ENCODE peak calls at places on chromosomes 6 and 20, in ten cellular contexts. One of them, this sample, is unnamed.

GRCh38 chr6:3206339-3207015 is 21.0 kb downstream of the TUBB2B start:
- DNase-seq in ovary: no peak
- DNase-seq in nucleus accumbens: no peak
- DNase-seq in activated CD8-positive, alpha-beta memory T cell treated with anti-CD3 and anti-CD28 coated beads for 24 hours: no peak
- DNase-seq in A172: no peak
- DNase-seq in AG08395: no peak
- DNase-seq in upper lobe of right lung: no peak
- DNase-seq in stimulated activated CD4-positive, alpha-beta T cell treated with anti-CD3 and anti-CD28 coated beads, Interleukin-2, amount 100 ng/mL, for 48 hours: no peak
- DNase-seq in caudate nucleus: no peak
- DNase-seq in HS-5: no peak
- DNase-seq in this sample: no peak

GRCh38 chr6:7758456-7758855 is 32.6 kb downstream of the BMP6 start:
- DNase-seq in A172: peak; percentile 89
- DNase-seq in nucleus accumbens: no peak
- DNase-seq in AG08395: peak; percentile 91
- DNase-seq in HS-5: peak; percentile 78
- DNase-seq in stimulated activated CD4-positive, alpha-beta T cell treated with anti-CD3 and anti-CD28 coated beads, Interleukin-2, amount 100 ng/mL, for 48 hours: no peak
- DNase-seq in ovary: no peak
- DNase-seq in upper lobe of right lung: no peak
- DNase-seq in activated CD8-positive, alpha-beta memory T cell treated with anti-CD3 and anti-CD28 coated beads for 24 hours: no peak
- DNase-seq in caudate nucleus: no peak
- DNase-seq in this sample: no peak

GRCh38 chr6:39407446-39407993 is 85.0 kb upstream of the KCNK16 start:
- DNase-seq in caudate nucleus: no peak
- DNase-seq in A172: no peak
- DNase-seq in nucleus accumbens: no peak
- DNase-seq in upper lobe of right lung: no peak
- DNase-seq in stimulated activated CD4-positive, alpha-beta T cell treated with anti-CD3 and anti-CD28 coated beads, Interleukin-2, amount 100 ng/mL, for 48 hours: no peak
- DNase-seq in ovary: no peak
- DNase-seq in activated CD8-positive, alpha-beta memory T cell treated with anti-CD3 and anti-CD28 coated beads for 24 hours: no peak
- DNase-seq in AG08395: no peak
- DNase-seq in HS-5: no peak
- DNase-seq in this sample: no peak

GRCh38 chr20:45782890-45783289 is 8.8 kb downstream of the WFDC3 start:
- DNase-seq in A172: peak; percentile 54
- DNase-seq in nucleus accumbens: no peak
- DNase-seq in caudate nucleus: no peak
- DNase-seq in stimulated activated CD4-positive, alpha-beta T cell treated with anti-CD3 and anti-CD28 coated beads, Interleukin-2, amount 100 ng/mL, for 48 hours: no peak
- DNase-seq in activated CD8-positive, alpha-beta memory T cell treated with anti-CD3 and anti-CD28 coated beads for 24 hours: no peak
- DNase-seq in AG08395: no peak
- DNase-seq in upper lobe of right lung: no peak
- DNase-seq in HS-5: no peak
- DNase-seq in ovary: no peak
- DNase-seq in this sample: no peak

GRCh38 chr20:48761023-48761785 is 66.6 kb downstream of the PREX1 start:
- DNase-seq in nucleus accumbens: no peak
- DNase-seq in HS-5: no peak
- DNase-seq in AG08395: no peak
- DNase-seq in upper lobe of right lung: no peak
- DNase-seq in stimulated activated CD4-positive, alpha-beta T cell treated with anti-CD3 and anti-CD28 coated beads, Interleukin-2, amount 100 ng/mL, for 48 hours: no peak
- DNase-seq in A172: no peak
- DNase-seq in caudate nucleus: no peak
- DNase-seq in activated CD8-positive, alpha-beta memory T cell treated with anti-CD3 and anti-CD28 coated beads for 24 hours: peak; percentile 77
- DNase-seq in ovary: no peak
- DNase-seq in this sample: no peak

GRCh38 chr20:5918856-5919633 is 31.3 kb downstream of the TRMT6 start:
- DNase-seq in ovary: no peak
- DNase-seq in caudate nucleus: no peak
- DNase-seq in upper lobe of right lung: no peak
- DNase-seq in HS-5: peak; percentile 45
- DNase-seq in nucleus accumbens: no peak
- DNase-seq in stimulated activated CD4-positive, alpha-beta T cell treated with anti-CD3 and anti-CD28 coated beads, Interleukin-2, amount 100 ng/mL, for 48 hours: no peak
- DNase-seq in A172: peak; percentile 91
- DNase-seq in activated CD8-positive, alpha-beta memory T cell treated with anti-CD3 and anti-CD28 coated beads for 24 hours: no peak
- DNase-seq in AG08395: peak; percentile 40
- DNase-seq in this sample: no peak

GRCh38 chr6:33914519-33915120 is 110.8 kb upstream of the MLN start:
- DNase-seq in AG08395: no peak
- DNase-seq in nucleus accumbens: no peak
- DNase-seq in activated CD8-positive, alpha-beta memory T cell treated with anti-CD3 and anti-CD28 coated beads for 24 hours: peak; percentile 73
- DNase-seq in ovary: no peak
- DNase-seq in caudate nucleus: no peak
- DNase-seq in HS-5: no peak
- DNase-seq in A172: no peak
- DNase-seq in stimulated activated CD4-positive, alpha-beta T cell treated with anti-CD3 and anti-CD28 coated beads, Interleukin-2, amount 100 ng/mL, for 48 hours: peak; percentile 21
- DNase-seq in upper lobe of right lung: no peak
- DNase-seq in this sample: no peak

GRCh38 chr6:133707456-133707855 is 181.5 kb upstream of the TCF21 start:
- DNase-seq in HS-5: peak; percentile 81
- DNase-seq in ovary: no peak
- DNase-seq in upper lobe of right lung: no peak
- DNase-seq in AG08395: peak; percentile 73
- DNase-seq in caudate nucleus: no peak
- DNase-seq in stimulated activated CD4-positive, alpha-beta T cell treated with anti-CD3 and anti-CD28 coated beads, Interleukin-2, amount 100 ng/mL, for 48 hours: no peak
- DNase-seq in activated CD8-positive, alpha-beta memory T cell treated with anti-CD3 and anti-CD28 coated beads for 24 hours: no peak
- DNase-seq in A172: peak; percentile 45
- DNase-seq in nucleus accumbens: no peak
- DNase-seq in this sample: no peak

GRCh38 chr6:16511048-16511660 is 250.1 kb downstream of the ATXN1 start:
- DNase-seq in AG08395: peak; percentile 50
- DNase-seq in stimulated activated CD4-positive, alpha-beta T cell treated with anti-CD3 and anti-CD28 coated beads, Interleukin-2, amount 100 ng/mL, for 48 hours: no peak
- DNase-seq in activated CD8-positive, alpha-beta memory T cell treated with anti-CD3 and anti-CD28 coated beads for 24 hours: no peak
- DNase-seq in HS-5: peak; percentile 6
- DNase-seq in A172: peak; percentile 43
- DNase-seq in nucleus accumbens: no peak
- DNase-seq in caudate nucleus: no peak
- DNase-seq in upper lobe of right lung: no peak
- DNase-seq in ovary: no peak
- DNase-seq in this sample: peak; percentile 49

GRCh38 chr6:80466981-80467380 is 360.5 kb downstream of the BCKDHB start:
- DNase-seq in nucleus accumbens: no peak
- DNase-seq in A172: no peak
- DNase-seq in stimulated activated CD4-positive, alpha-beta T cell treated with anti-CD3 and anti-CD28 coated beads, Interleukin-2, amount 100 ng/mL, for 48 hours: no peak
- DNase-seq in AG08395: no peak
- DNase-seq in ovary: no peak
- DNase-seq in upper lobe of right lung: no peak
- DNase-seq in activated CD8-positive, alpha-beta memory T cell treated with anti-CD3 and anti-CD28 coated beads for 24 hours: no peak
- DNase-seq in HS-5: no peak
- DNase-seq in caudate nucleus: no peak
- DNase-seq in this sample: no peak

GRCh38 chr6:422423-423061 is 31.0 kb downstream of the IRF4 start:
- DNase-seq in activated CD8-positive, alpha-beta memory T cell treated with anti-CD3 and anti-CD28 coated beads for 24 hours: peak; percentile 68
- DNase-seq in A172: peak; percentile 90
- DNase-seq in upper lobe of right lung: no peak
- DNase-seq in stimulated activated CD4-positive, alpha-beta T cell treated with anti-CD3 and anti-CD28 coated beads, Interleukin-2, amount 100 ng/mL, for 48 hours: no peak
- DNase-seq in nucleus accumbens: no peak
- DNase-seq in HS-5: peak; percentile 90
- DNase-seq in caudate nucleus: no peak
- DNase-seq in ovary: no peak
- DNase-seq in AG08395: peak; percentile 94
- DNase-seq in this sample: peak; percentile 59

GRCh38 chr6:90194371-90194841 is 102.2 kb downstream of the BACH2 start:
- DNase-seq in stimulated activated CD4-positive, alpha-beta T cell treated with anti-CD3 and anti-CD28 coated beads, Interleukin-2, amount 100 ng/mL, for 48 hours: no peak
- DNase-seq in A172: peak; percentile 33
- DNase-seq in activated CD8-positive, alpha-beta memory T cell treated with anti-CD3 and anti-CD28 coated beads for 24 hours: no peak
- DNase-seq in nucleus accumbens: no peak
- DNase-seq in HS-5: peak; percentile 71
- DNase-seq in ovary: no peak
- DNase-seq in upper lobe of right lung: no peak
- DNase-seq in caudate nucleus: no peak
- DNase-seq in AG08395: peak; percentile 61
- DNase-seq in this sample: no peak

GRCh38 chr6:158849899-158850806 is 31.0 kb upstream of the EZR start:
- DNase-seq in nucleus accumbens: no peak
- DNase-seq in activated CD8-positive, alpha-beta memory T cell treated with anti-CD3 and anti-CD28 coated beads for 24 hours: peak; percentile 75
- DNase-seq in stimulated activated CD4-positive, alpha-beta T cell treated with anti-CD3 and anti-CD28 coated beads, Interleukin-2, amount 100 ng/mL, for 48 hours: peak; percentile 38
- DNase-seq in caudate nucleus: no peak
- DNase-seq in A172: peak; percentile 96
- DNase-seq in upper lobe of right lung: no peak
- DNase-seq in ovary: no peak
- DNase-seq in HS-5: peak; percentile 96
- DNase-seq in AG08395: peak; percentile 89
- DNase-seq in this sample: peak; percentile 69

GRCh38 chr6:152897807-152898399 is 84.9 kb downstream of the FBXO5 start:
- DNase-seq in upper lobe of right lung: peak; percentile 76
- DNase-seq in activated CD8-positive, alpha-beta memory T cell treated with anti-CD3 and anti-CD28 coated beads for 24 hours: peak; percentile 86
- DNase-seq in AG08395: peak; percentile 76
- DNase-seq in caudate nucleus: no peak
- DNase-seq in HS-5: no peak
- DNase-seq in stimulated activated CD4-positive, alpha-beta T cell treated with anti-CD3 and anti-CD28 coated beads, Interleukin-2, amount 100 ng/mL, for 48 hours: peak; percentile 77
- DNase-seq in A172: peak; percentile 52
- DNase-seq in ovary: peak; percentile 51
- DNase-seq in nucleus accumbens: peak; percentile 30
- DNase-seq in this sample: peak; percentile 63

GRCh38 chr6:127117979-127118504 is 429 bp upstream of the RSPO3 start:
- DNase-seq in nucleus accumbens: no peak
- DNase-seq in ovary: peak; percentile 22
- DNase-seq in activated CD8-positive, alpha-beta memory T cell treated with anti-CD3 and anti-CD28 coated beads for 24 hours: no peak
- DNase-seq in upper lobe of right lung: peak; percentile 60
- DNase-seq in caudate nucleus: no peak
- DNase-seq in HS-5: no peak
- DNase-seq in A172: no peak
- DNase-seq in stimulated activated CD4-positive, alpha-beta T cell treated with anti-CD3 and anti-CD28 coated beads, Interleukin-2, amount 100 ng/mL, for 48 hours: no peak
- DNase-seq in AG08395: no peak
- DNase-seq in this sample: no peak

GRCh38 chr6:98041072-98041471 is 758.1 kb upstream of the MMS22L start:
- DNase-seq in HS-5: no peak
- DNase-seq in A172: no peak
- DNase-seq in stimulated activated CD4-positive, alpha-beta T cell treated with anti-CD3 and anti-CD28 coated beads, Interleukin-2, amount 100 ng/mL, for 48 hours: no peak
- DNase-seq in upper lobe of right lung: no peak
- DNase-seq in nucleus accumbens: no peak
- DNase-seq in ovary: no peak
- DNase-seq in activated CD8-positive, alpha-beta memory T cell treated with anti-CD3 and anti-CD28 coated beads for 24 hours: no peak
- DNase-seq in AG08395: no peak
- DNase-seq in caudate nucleus: no peak
- DNase-seq in this sample: no peak

GRCh38 chr6:34247481-34248197 is 1.2 kb downstream of the SMIM29 start:
- DNase-seq in stimulated activated CD4-positive, alpha-beta T cell treated with anti-CD3 and anti-CD28 coated beads, Interleukin-2, amount 100 ng/mL, for 48 hours: no peak
- DNase-seq in upper lobe of right lung: no peak
- DNase-seq in ovary: no peak
- DNase-seq in caudate nucleus: no peak
- DNase-seq in HS-5: no peak
- DNase-seq in nucleus accumbens: no peak
- DNase-seq in AG08395: no peak
- DNase-seq in A172: no peak
- DNase-seq in activated CD8-positive, alpha-beta memory T cell treated with anti-CD3 and anti-CD28 coated beads for 24 hours: no peak
- DNase-seq in this sample: no peak

GRCh38 chr6:111087871-111088667 is 766 bp downstream of the SLC16A10 start:
- DNase-seq in A172: no peak
- DNase-seq in AG08395: no peak
- DNase-seq in ovary: peak; percentile 17
- DNase-seq in activated CD8-positive, alpha-beta memory T cell treated with anti-CD3 and anti-CD28 coated beads for 24 hours: peak; percentile 83
- DNase-seq in nucleus accumbens: peak; percentile 26
- DNase-seq in upper lobe of right lung: peak; percentile 71
- DNase-seq in caudate nucleus: peak; percentile 7
- DNase-seq in HS-5: no peak
- DNase-seq in stimulated activated CD4-positive, alpha-beta T cell treated with anti-CD3 and anti-CD28 coated beads, Interleukin-2, amount 100 ng/mL, for 48 hours: peak; percentile 34
- DNase-seq in this sample: peak; percentile 78

GRCh38 chr6:156828280-156828703 is 51.1 kb downstream of the ARID1B start:
- DNase-seq in activated CD8-positive, alpha-beta memory T cell treated with anti-CD3 and anti-CD28 coated beads for 24 hours: no peak
- DNase-seq in A172: peak; percentile 74
- DNase-seq in AG08395: peak; percentile 87
- DNase-seq in HS-5: peak; percentile 79
- DNase-seq in nucleus accumbens: no peak
- DNase-seq in ovary: no peak
- DNase-seq in stimulated activated CD4-positive, alpha-beta T cell treated with anti-CD3 and anti-CD28 coated beads, Interleukin-2, amount 100 ng/mL, for 48 hours: peak; percentile 11
- DNase-seq in upper lobe of right lung: no peak
- DNase-seq in caudate nucleus: no peak
- DNase-seq in this sample: no peak

GRCh38 chr6:165895421-165896165 is 232.6 kb upstream of the PDE10A start:
- DNase-seq in caudate nucleus: no peak
- DNase-seq in HS-5: no peak
- DNase-seq in ovary: peak; percentile 44
- DNase-seq in upper lobe of right lung: no peak
- DNase-seq in A172: no peak
- DNase-seq in AG08395: no peak
- DNase-seq in activated CD8-positive, alpha-beta memory T cell treated with anti-CD3 and anti-CD28 coated beads for 24 hours: no peak
- DNase-seq in stimulated activated CD4-positive, alpha-beta T cell treated with anti-CD3 and anti-CD28 coated beads, Interleukin-2, amount 100 ng/mL, for 48 hours: no peak
- DNase-seq in nucleus accumbens: no peak
- DNase-seq in this sample: no peak

GRCh38 chr6:145735356-145736165 is at the start of gene EPM2A:
- DNase-seq in stimulated activated CD4-positive, alpha-beta T cell treated with anti-CD3 and anti-CD28 coated beads, Interleukin-2, amount 100 ng/mL, for 48 hours: peak; percentile 50
- DNase-seq in A172: peak; percentile 51
- DNase-seq in caudate nucleus: peak; percentile 47
- DNase-seq in nucleus accumbens: peak; percentile 84
- DNase-seq in HS-5: no peak
- DNase-seq in ovary: peak; percentile 82
- DNase-seq in activated CD8-positive, alpha-beta memory T cell treated with anti-CD3 and anti-CD28 coated beads for 24 hours: peak; percentile 90
- DNase-seq in upper lobe of right lung: peak; percentile 95
- DNase-seq in AG08395: peak; percentile 82
- DNase-seq in this sample: peak; percentile 94

This sample was measured in left kidney.